ENCODE peak calls at places on chromosomes 3 and 15, in nine cellular contexts. One of them, this sample, is unnamed.

GRCh38 chr15:23686466-23687142 is 501 bp downstream of the NDN start:
- DNase-seq in lower lobe of right lung: no peak
- DNase-seq in AG04449: no peak
- DNase-seq in tibial nerve: no peak
- DNase-seq in AG04450: no peak
- DNase-seq in tibial artery: no peak
- DNase-seq in brain microvascular endothelial cell: no peak
- DNase-seq in kidney: peak
- DNase-seq in fibroblast of lung: peak
- DNase-seq in this sample: no peak

GRCh38 chr3:71896751-71897150 is 111.8 kb upstream of the PROK2 start:
- DNase-seq in lower lobe of right lung: no peak
- DNase-seq in AG04449: no peak
- DNase-seq in tibial nerve: no peak
- DNase-seq in AG04450: no peak
- DNase-seq in tibial artery: no peak
- DNase-seq in brain microvascular endothelial cell: no peak
- DNase-seq in kidney: no peak
- DNase-seq in fibroblast of lung: peak
- DNase-seq in this sample: no peak

GRCh38 chr3:164470471-164470870 is 607.8 kb downstream of the SI start:
- DNase-seq in lower lobe of right lung: no peak
- DNase-seq in AG04449: no peak
- DNase-seq in tibial nerve: no peak
- DNase-seq in AG04450: no peak
- DNase-seq in tibial artery: no peak
- DNase-seq in brain microvascular endothelial cell: no peak
- DNase-seq in kidney: no peak
- DNase-seq in fibroblast of lung: no peak
- DNase-seq in this sample: no peak

GRCh38 chr3:1275495-1275894 is 182.7 kb downstream of the CNTN6 start:
- DNase-seq in lower lobe of right lung: no peak
- DNase-seq in AG04449: no peak
- DNase-seq in tibial nerve: no peak
- DNase-seq in AG04450: no peak
- DNase-seq in tibial artery: no peak
- DNase-seq in brain microvascular endothelial cell: peak
- DNase-seq in kidney: no peak
- DNase-seq in fibroblast of lung: no peak
- DNase-seq in this sample: no peak

GRCh38 chr3:10522646-10523303 is 17.4 kb upstream of the ATP2B2 start:
- DNase-seq in lower lobe of right lung: no peak
- DNase-seq in AG04449: no peak
- DNase-seq in tibial nerve: no peak
- DNase-seq in AG04450: no peak
- DNase-seq in tibial artery: no peak
- DNase-seq in brain microvascular endothelial cell: no peak
- DNase-seq in kidney: no peak
- DNase-seq in fibroblast of lung: no peak
- DNase-seq in this sample: no peak

GRCh38 chr3:86594838-86595237 is 396.1 kb downstream of the VGLL3 start:
- DNase-seq in lower lobe of right lung: no peak
- DNase-seq in AG04449: no peak
- DNase-seq in tibial nerve: no peak
- DNase-seq in AG04450: no peak
- DNase-seq in tibial artery: no peak
- DNase-seq in brain microvascular endothelial cell: no peak
- DNase-seq in kidney: no peak
- DNase-seq in fibroblast of lung: no peak
- DNase-seq in this sample: no peak

GRCh38 chr15:94535298-94536048 is 304.1 kb downstream of the MCTP2 start:
- DNase-seq in lower lobe of right lung: no peak
- DNase-seq in AG04449: no peak
- DNase-seq in tibial nerve: no peak
- DNase-seq in AG04450: no peak
- DNase-seq in tibial artery: no peak
- DNase-seq in brain microvascular endothelial cell: no peak
- DNase-seq in kidney: no peak
- DNase-seq in fibroblast of lung: no peak
- DNase-seq in this sample: no peak

GRCh38 chr15:42273900-42274692 is 863 bp upstream of the TMEM87A start:
- DNase-seq in lower lobe of right lung: peak
- DNase-seq in AG04449: peak
- DNase-seq in tibial nerve: peak
- DNase-seq in AG04450: no peak
- DNase-seq in tibial artery: peak
- DNase-seq in brain microvascular endothelial cell: peak
- DNase-seq in kidney: peak
- DNase-seq in fibroblast of lung: peak
- DNase-seq in this sample: no peak

GRCh38 chr3:33364531-33365128 is 75.6 kb downstream of the UBP1 start:
- DNase-seq in lower lobe of right lung: no peak
- DNase-seq in AG04449: peak
- DNase-seq in tibial nerve: no peak
- DNase-seq in AG04450: no peak
- DNase-seq in tibial artery: no peak
- DNase-seq in brain microvascular endothelial cell: peak
- DNase-seq in kidney: no peak
- DNase-seq in fibroblast of lung: peak
- DNase-seq in this sample: no peak
- TF ChIP-seq CTCF in lower lobe of right lung: no peak
- TF ChIP-seq CTCF in AG04449: no peak
- TF ChIP-seq CTCF in tibial nerve: no peak
- TF ChIP-seq CTCF in AG04450: no peak
- TF ChIP-seq CTCF in tibial artery: no peak
- TF ChIP-seq CTCF in brain microvascular endothelial cell: no peak
- TF ChIP-seq CTCF in kidney: no peak
- TF ChIP-seq CTCF in fibroblast of lung: no peak
- TF ChIP-seq CTCF in this sample: no peak

GRCh38 chr3:128480717-128481437 is 12.1 kb downstream of the GATA2 start:
- DNase-seq in lower lobe of right lung: no peak
- DNase-seq in AG04449: no peak
- DNase-seq in tibial nerve: no peak
- DNase-seq in AG04450: no peak
- DNase-seq in tibial artery: no peak
- DNase-seq in brain microvascular endothelial cell: no peak
- DNase-seq in kidney: peak
- DNase-seq in fibroblast of lung: no peak
- DNase-seq in this sample: no peak

GRCh38 chr3:128479558-128480086 is 12.9 kb upstream of the DNAJB8 start:
- DNase-seq in lower lobe of right lung: no peak
- DNase-seq in AG04449: no peak
- DNase-seq in tibial nerve: no peak
- DNase-seq in AG04450: no peak
- DNase-seq in tibial artery: no peak
- DNase-seq in brain microvascular endothelial cell: no peak
- DNase-seq in kidney: peak
- DNase-seq in fibroblast of lung: no peak
- DNase-seq in this sample: no peak

GRCh38 chr3:128476659-128477058 is 10.0 kb upstream of the DNAJB8 start:
- DNase-seq in lower lobe of right lung: no peak
- DNase-seq in AG04449: no peak
- DNase-seq in tibial nerve: no peak
- DNase-seq in AG04450: no peak
- DNase-seq in tibial artery: no peak
- DNase-seq in brain microvascular endothelial cell: no peak
- DNase-seq in kidney: peak
- DNase-seq in fibroblast of lung: no peak
- DNase-seq in this sample: no peak

GRCh38 chr3:128480278-128480677 is 12.7 kb downstream of the GATA2 start:
- DNase-seq in lower lobe of right lung: no peak
- DNase-seq in AG04449: no peak
- DNase-seq in tibial nerve: no peak
- DNase-seq in AG04450: no peak
- DNase-seq in tibial artery: no peak
- DNase-seq in brain microvascular endothelial cell: no peak
- DNase-seq in kidney: peak
- DNase-seq in fibroblast of lung: no peak
- DNase-seq in this sample: no peak

DNA sequence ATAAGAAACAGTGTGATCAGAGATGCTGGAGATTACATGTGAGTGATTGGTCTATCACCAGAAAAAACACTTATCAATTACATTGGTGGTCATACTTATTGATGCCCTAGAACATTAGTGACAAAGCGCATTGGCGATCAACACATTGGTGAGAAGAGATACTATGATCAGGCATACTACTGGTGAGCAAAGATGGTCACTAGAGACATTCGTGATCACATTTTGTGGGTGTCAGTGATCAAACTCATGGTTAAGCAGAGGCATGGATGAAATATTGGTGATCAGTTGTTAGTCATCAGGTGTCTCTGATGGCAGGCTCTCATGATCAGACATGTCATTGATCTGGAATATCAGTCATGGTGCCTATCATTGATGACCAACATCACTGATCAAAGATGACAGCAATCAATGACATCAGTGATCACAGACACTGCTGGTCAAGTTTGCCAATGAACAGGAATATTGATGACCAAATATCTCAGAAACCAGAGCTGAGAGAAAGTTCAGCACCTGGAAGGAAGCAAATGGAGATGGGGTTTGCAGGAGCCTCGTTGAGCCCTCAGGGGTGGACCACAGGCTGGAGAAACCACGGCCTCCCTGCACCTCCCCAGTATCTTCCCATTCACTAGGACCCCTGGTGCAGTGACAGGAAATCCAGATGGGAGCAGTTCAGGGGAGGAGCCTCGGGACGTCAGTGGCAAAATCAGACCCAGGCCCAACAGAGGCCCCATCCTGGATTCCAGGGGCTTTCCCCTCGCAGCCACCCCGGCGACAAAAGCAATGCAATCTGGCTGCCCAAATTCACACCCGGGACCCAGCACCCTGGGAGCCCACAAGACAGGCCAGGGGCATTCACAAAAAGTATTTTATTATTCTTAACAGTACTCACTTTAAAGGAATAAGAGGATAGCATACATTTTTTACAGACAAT is 12.2 kb upstream of the DNAJB8 start:
- DNase-seq in lower lobe of right lung: no peak
- DNase-seq in AG04449: no peak
- DNase-seq in tibial nerve: no peak
- DNase-seq in AG04450: no peak
- DNase-seq in tibial artery: no peak
- DNase-seq in brain microvascular endothelial cell: no peak
- DNase-seq in kidney: peak
- DNase-seq in fibroblast of lung: no peak
- DNase-seq in this sample: no peak
- H3K4me3 ChIP-seq in lower lobe of right lung: no peak
- H3K4me3 ChIP-seq in AG04449: no peak
- H3K4me3 ChIP-seq in tibial nerve: no peak
- H3K4me3 ChIP-seq in AG04450: no peak
- H3K4me3 ChIP-seq in tibial artery: no peak
- H3K4me3 ChIP-seq in brain microvascular endothelial cell: no peak
- H3K4me3 ChIP-seq in kidney: no peak
- H3K4me3 ChIP-seq in fibroblast of lung: no peak
- H3K4me3 ChIP-seq in this sample: no peak

DNA sequence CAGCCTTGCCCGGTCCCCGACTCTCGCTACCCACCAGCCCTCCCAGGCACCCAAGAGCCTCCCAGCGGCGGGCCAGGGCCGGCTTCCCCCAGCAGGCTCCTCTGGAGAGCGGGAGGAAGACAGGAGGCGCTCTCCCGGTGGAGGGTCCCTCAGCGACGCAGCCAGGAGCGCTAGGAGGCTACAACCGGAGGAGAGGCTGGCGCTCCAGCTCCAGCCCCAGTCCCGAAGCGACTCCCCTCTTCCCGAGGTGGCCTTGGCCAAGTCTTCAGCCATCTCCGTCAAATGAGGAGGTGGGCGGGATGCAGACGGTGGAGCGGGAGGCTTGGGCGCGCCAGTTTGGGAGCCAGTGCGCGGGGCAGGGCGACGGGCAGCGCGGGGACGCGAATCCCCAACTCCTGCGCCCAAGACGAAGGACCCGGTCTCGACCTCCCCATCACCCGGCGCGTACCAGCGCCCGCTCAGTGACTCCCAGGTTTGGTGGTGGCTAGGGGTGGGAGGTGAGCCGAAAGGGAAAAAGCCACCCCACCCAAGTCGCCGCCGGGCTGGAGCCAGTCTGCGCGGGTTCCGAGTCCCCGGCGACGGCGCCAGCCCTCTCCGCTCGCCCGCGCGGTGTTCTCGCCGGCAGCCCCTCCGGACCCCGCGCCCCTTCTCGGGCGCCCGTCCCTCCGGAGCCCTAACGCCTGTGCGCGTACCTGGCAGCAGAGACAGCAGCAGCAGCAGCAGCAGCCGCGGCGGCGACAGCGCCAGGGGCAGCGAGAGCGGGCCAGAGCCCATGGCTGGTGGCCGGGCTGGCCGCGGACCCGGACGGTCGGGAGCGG is 566 bp downstream of the CHRNA3 start:
- DNase-seq in lower lobe of right lung: no peak
- DNase-seq in AG04449: no peak
- DNase-seq in tibial nerve: no peak
- DNase-seq in AG04450: no peak
- DNase-seq in tibial artery: peak
- DNase-seq in brain microvascular endothelial cell: no peak
- DNase-seq in kidney: no peak
- DNase-seq in fibroblast of lung: no peak
- DNase-seq in this sample: no peak
- TF ChIP-seq CTCF in lower lobe of right lung: no peak
- TF ChIP-seq CTCF in AG04449: no peak
- TF ChIP-seq CTCF in tibial nerve: no peak
- TF ChIP-seq CTCF in AG04450: peak
- TF ChIP-seq CTCF in tibial artery: no peak
- TF ChIP-seq CTCF in brain microvascular endothelial cell: peak
- TF ChIP-seq CTCF in kidney: no peak
- TF ChIP-seq CTCF in fibroblast of lung: no peak
- TF ChIP-seq CTCF in this sample: peak

GRCh38 chr3:50633233-50633795 is 16.4 kb downstream of the MAPKAPK3 start:
- DNase-seq in lower lobe of right lung: no peak
- DNase-seq in AG04449: no peak
- DNase-seq in tibial nerve: no peak
- DNase-seq in AG04450: no peak
- DNase-seq in tibial artery: no peak
- DNase-seq in brain microvascular endothelial cell: no peak
- DNase-seq in kidney: no peak
- DNase-seq in fibroblast of lung: no peak
- DNase-seq in this sample: no peak

GRCh38 chr3:50637945-50638344 is 21.0 kb downstream of the MAPKAPK3 start:
- DNase-seq in lower lobe of right lung: no peak
- DNase-seq in AG04449: no peak
- DNase-seq in tibial nerve: no peak
- DNase-seq in AG04450: no peak
- DNase-seq in tibial artery: no peak
- DNase-seq in brain microvascular endothelial cell: no peak
- DNase-seq in kidney: no peak
- DNase-seq in fibroblast of lung: no peak
- DNase-seq in this sample: no peak

GRCh38 chr3:50632450-50632849 is 15.5 kb downstream of the MAPKAPK3 start:
- DNase-seq in lower lobe of right lung: no peak
- DNase-seq in AG04449: no peak
- DNase-seq in tibial nerve: no peak
- DNase-seq in AG04450: no peak
- DNase-seq in tibial artery: no peak
- DNase-seq in brain microvascular endothelial cell: no peak
- DNase-seq in kidney: peak
- DNase-seq in fibroblast of lung: no peak
- DNase-seq in this sample: no peak

GRCh38 chr3:50637012-50637411 is 20.1 kb downstream of the MAPKAPK3 start:
- DNase-seq in lower lobe of right lung: no peak
- DNase-seq in AG04449: no peak
- DNase-seq in tibial nerve: no peak
- DNase-seq in AG04450: no peak
- DNase-seq in tibial artery: no peak
- DNase-seq in brain microvascular endothelial cell: no peak
- DNase-seq in kidney: no peak
- DNase-seq in fibroblast of lung: no peak
- DNase-seq in this sample: no peak

GRCh38 chr3:50635066-50635465 is 18.1 kb downstream of the MAPKAPK3 start:
- DNase-seq in lower lobe of right lung: no peak
- DNase-seq in AG04449: no peak
- DNase-seq in tibial nerve: no peak
- DNase-seq in AG04450: no peak
- DNase-seq in tibial artery: no peak
- DNase-seq in brain microvascular endothelial cell: no peak
- DNase-seq in kidney: no peak
- DNase-seq in fibroblast of lung: no peak
- DNase-seq in this sample: no peak
- H3K4me3 ChIP-seq in lower lobe of right lung: no peak
- H3K4me3 ChIP-seq in AG04449: no peak
- H3K4me3 ChIP-seq in tibial nerve: no peak
- H3K4me3 ChIP-seq in AG04450: no peak
- H3K4me3 ChIP-seq in tibial artery: no peak
- H3K4me3 ChIP-seq in brain microvascular endothelial cell: no peak
- H3K4me3 ChIP-seq in kidney: no peak
- H3K4me3 ChIP-seq in fibroblast of lung: no peak
- H3K4me3 ChIP-seq in this sample: no peak